ENCODE peak calls at places on chromosomes 13 and 19, in four cellular contexts. One of them, this sample, is unnamed.

GRCh38 chr19:38977445-38978314 is 2.1 kb upstream of the FBXO17 start:
- ATAC-seq in GM12878: peak; percentile 93
- ATAC-seq in A549: no peak
- ATAC-seq in activated T-helper 17 cell treated with anti-CD3 and anti-CD28 coated beads, Interleukin-2, amount 50 U/mL, for 72 hours: peak; percentile 100
- ATAC-seq in this sample: peak; percentile 92

GRCh38 chr13:108274718-108275117 is 5.2 kb downstream of the TNFSF13B start:
- ATAC-seq in GM12878: no peak
- ATAC-seq in A549: no peak
- ATAC-seq in activated T-helper 17 cell treated with anti-CD3 and anti-CD28 coated beads, Interleukin-2, amount 50 U/mL, for 72 hours: no peak
- ATAC-seq in this sample: no peak

GRCh38 chr19:48196933-48197665 is 26.6 kb downstream of the ZSWIM9 start:
- ATAC-seq in A549: peak; percentile 35
- ATAC-seq in activated T-helper 17 cell treated with anti-CD3 and anti-CD28 coated beads, Interleukin-2, amount 50 U/mL, for 72 hours: no peak
- ATAC-seq in GM12878: no peak
- ATAC-seq in this sample: no peak

GRCh38 chr13:27487776-27488175 is 37.4 kb upstream of the MTIF3 start:
- ATAC-seq in GM12878: no peak
- ATAC-seq in activated T-helper 17 cell treated with anti-CD3 and anti-CD28 coated beads, Interleukin-2, amount 50 U/mL, for 72 hours: no peak
- ATAC-seq in A549: no peak
- ATAC-seq in this sample: no peak

GRCh38 chr13:24860775-24861174 is 96.8 kb downstream of the RNF17 start:
- ATAC-seq in GM12878: no peak
- ATAC-seq in A549: no peak
- ATAC-seq in activated T-helper 17 cell treated with anti-CD3 and anti-CD28 coated beads, Interleukin-2, amount 50 U/mL, for 72 hours: no peak
- ATAC-seq in this sample: no peak

GRCh38 chr19:13164370-13165090 is 14.3 kb downstream of the IER2 start:
- ATAC-seq in activated T-helper 17 cell treated with anti-CD3 and anti-CD28 coated beads, Interleukin-2, amount 50 U/mL, for 72 hours: peak; percentile 18
- ATAC-seq in A549: peak; percentile 11
- ATAC-seq in GM12878: no peak
- ATAC-seq in this sample: no peak

GRCh38 chr13:42345367-42345766 is 73.4 kb downstream of the AKAP11 start:
- ATAC-seq in GM12878: peak; percentile 73
- ATAC-seq in activated T-helper 17 cell treated with anti-CD3 and anti-CD28 coated beads, Interleukin-2, amount 50 U/mL, for 72 hours: peak; percentile 22
- ATAC-seq in A549: no peak
- ATAC-seq in this sample: no peak

GRCh38 chr19:46366620-46367277 is 19.9 kb downstream of the PPP5C start:
- ATAC-seq in activated T-helper 17 cell treated with anti-CD3 and anti-CD28 coated beads, Interleukin-2, amount 50 U/mL, for 72 hours: no peak
- ATAC-seq in A549: no peak
- ATAC-seq in GM12878: no peak
- ATAC-seq in this sample: no peak

GRCh38 chr13:42137856-42138537 is 89.5 kb downstream of the DGKH start:
- ATAC-seq in A549: no peak
- ATAC-seq in activated T-helper 17 cell treated with anti-CD3 and anti-CD28 coated beads, Interleukin-2, amount 50 U/mL, for 72 hours: peak; percentile 67
- ATAC-seq in GM12878: peak; percentile 46
- ATAC-seq in this sample: peak; percentile 24

GRCh38 chr19:43777163-43777700 is 3.5 kb downstream of the KCNN4 start:
- ATAC-seq in A549: no peak
- ATAC-seq in activated T-helper 17 cell treated with anti-CD3 and anti-CD28 coated beads, Interleukin-2, amount 50 U/mL, for 72 hours: peak; percentile 6
- ATAC-seq in GM12878: peak; percentile 29
- ATAC-seq in this sample: no peak

GRCh38 chr19:34480971-34481821 is at the start of gene WTIP:
- ATAC-seq in GM12878: no peak
- ATAC-seq in A549: peak; percentile 73
- ATAC-seq in activated T-helper 17 cell treated with anti-CD3 and anti-CD28 coated beads, Interleukin-2, amount 50 U/mL, for 72 hours: no peak
- ATAC-seq in this sample: no peak

This sample was measured in stimulated activated memory B cell treated with anti-CD40 and anti-IgM and Interleukin-4, amounts not matched to agents 10 μg/mL and 1 μg/mL and 100 μg/mL, for 72 hours.